ENCODE peak calls at places on chromosomes 13 and 19, in five cellular contexts. J is SK-N-SH, X is thoracic aorta, W is iPS DF 6.9, U is heart left ventricle. R is an unnamed sample. For H3K4me1, the result is how much of the 10 kb centered on the place peaks cover.

GRCh38 chr13:65725001-65725400 is 1505.1 kb downstream of the PCDH9 start:
- DNase-seq in J (no peak), X (no peak), W (no peak), U (no peak), R (no peak)

GRCh38 chr19:29129148-29129547 is 83.8 kb downstream of the UQCRFS1 start:
- DNase-seq in J (no peak), X (no peak), W (no peak), U (no peak), R (no peak)

GRCh38 chr19:1794424-1795185 is 17.5 kb downstream of the ATP8B3 start:
- DNase-seq in J (no peak), X (no peak), W (no peak), U (no peak), R (no peak)

GRCh38 chr13:28475916-28476725 is 18.8 kb downstream of the FLT1 start:
- DNase-seq in J (no peak), X (no peak), W (no peak), U (no peak), R (no peak)

GRCh38 chr13:71798723-71799122 is 68.3 kb downstream of the DACH1 start:
- DNase-seq in J (no peak), X (no peak), W (no peak), U (no peak), R (no peak)

GRCh38 chr19:1655131-1655981 is 2.9 kb upstream of the TCF3 start:
- DNase-seq in J (no peak), X (no peak), W (no peak), U (no peak), R (no peak)

GRCh38 chr13:21012211-21012610 is 49.2 kb downstream of the LATS2 start:
- DNase-seq in J (no peak), X (no peak), W (no peak), U (no peak), R (no peak)

GRCh38 chr13:80255946-80256345 is 85.0 kb downstream of the SPRY2 start:
- DNase-seq in J (no peak), X (no peak), W (no peak), U (no peak), R (no peak)

GRCh38 chr13:95540848-95541247 is 11.7 kb upstream of the CLDN10 start:
- DNase-seq in J (no peak), X (no peak), W (no peak), U (no peak), R (no peak)

GRCh38 chr13:91185294-91185863 is 162.1 kb upstream of the MIR17HG start:
- DNase-seq in J (peak), X (no peak), W (no peak), U (no peak), R (no peak)

GRCh38 chr13:36297600-36298338 is at the start of gene CCDC169:
- DNase-seq in J (peak), X (peak), W (peak), U (peak), R (peak)

GRCh38 chr13:57740719-57741118 is 109.2 kb downstream of the PCDH17 start:
- DNase-seq in J (peak), X (no peak), W (no peak), U (peak), R (peak)

GRCh38 chr13:35879111-35879510 is 252.1 kb downstream of the DCLK1 start:
- DNase-seq in J (no peak), X (no peak), W (no peak), U (no peak), R (no peak)

GRCh38 chr19:39416152-39416551 is 3.7 kb downstream of the PLEKHG2 start:
- DNase-seq in J (no peak), X (no peak), W (no peak), U (no peak), R (no peak)

GRCh38 chr13:66483712-66484111 is 746.4 kb downstream of the PCDH9 start:
- DNase-seq in J (no peak), X (no peak), W (no peak), U (no peak), R (no peak)

GRCh38 chr19:50478901-50479715 is 2.5 kb upstream of the GARIN5A start:
- DNase-seq in J (no peak), X (no peak), W (no peak), U (no peak), R (peak)

GRCh38 chr19:19305696-19306095 is 14.6 kb downstream of the SUGP1 start:
- DNase-seq in J (no peak), X (no peak), W (no peak), U (no peak), R (no peak)

GRCh38 chr13:113086991-113087922 is 18.3 kb upstream of the F7 start:
- DNase-seq in J (no peak), X (no peak), W (no peak), U (no peak), R (peak)

GRCh38 chr13:42039946-42040729 is 8.3 kb upstream of the DGKH start:
- DNase-seq in J (peak), X (peak), W (no peak), U (peak), R (peak)

GRCh38 chr13:32650705-32651311 is 64.6 kb downstream of the PDS5B start:
- DNase-seq in J (peak), X (no peak), W (peak), U (peak), R (peak)

GRCh38 chr19:1441677-1442438 is 3.7 kb downstream of the RPS15 start:
- DNase-seq in J (no peak), X (no peak), W (no peak), U (no peak), R (no peak)

GRCh38 chr13:99990045-99990977 is 8.7 kb downstream of the ZIC2 start:
- DNase-seq in J (peak), X (no peak), W (no peak), U (no peak), R (no peak)

GRCh38 chr13:113874579-113875428 is 10.9 kb upstream of the GAS6 start:
- DNase-seq in J (no peak), X (no peak), W (no peak), U (no peak), R (no peak)

GRCh38 chr19:406999-407491 is 1.9 kb downstream of the C2CD4C start:
- DNase-seq in J (peak), X (no peak), W (no peak), U (no peak), R (no peak)

GRCh38 chr13:52615817-52616216 is 26.4 kb upstream of the HNRNPA1L2 start:
- DNase-seq in J (no peak), X (no peak), W (no peak), U (no peak), R (no peak)

GRCh38 chr19:34808566-34808965 is 35.6 kb upstream of the ZNF599 start:
- DNase-seq in J (no peak), X (no peak), W (no peak), U (no peak), R (no peak)

GRCh38 chr13:51804295-51805172 is 571 bp upstream of the DHRS12 start:
- DNase-seq in J (peak), X (no peak), W (no peak), U (peak), R (no peak)

GRCh38 chr13:51331354-51331861 is 8.1 kb upstream of the SERPINE3 start:
- DNase-seq in J (no peak), X (no peak), W (no peak), U (no peak), R (no peak)

GRCh38 chr13:95256086-95256485 is 45.2 kb downstream of the ABCC4 start:
- DNase-seq in J (no peak), X (no peak), W (no peak), U (no peak), R (no peak)

GRCh38 chr13:40970803-40971202 is 48.3 kb downstream of the ELF1 start:
- DNase-seq in J (no peak), X (no peak), W (no peak), U (no peak), R (no peak)

GRCh38 chr13:40971321-40971720 is 47.8 kb downstream of the ELF1 start:
- DNase-seq in J (no peak), X (no peak), W (no peak), U (no peak), R (no peak)

GRCh38 chr13:40973409-40973808 is 45.7 kb downstream of the ELF1 start:
- DNase-seq in J (no peak), X (no peak), W (no peak), U (no peak), R (no peak)

GRCh38 chr13:40975441-40975840 is 43.7 kb downstream of the ELF1 start:
- DNase-seq in J (no peak), X (no peak), W (no peak), U (no peak), R (no peak)

GRCh38 chr13:40974460-40975407 is 44.4 kb downstream of the ELF1 start:
- DNase-seq in J (no peak), X (no peak), W (peak), U (no peak), R (peak)
- H3K4me1 ChIP-seq in J (under half), X (half or more), W (under half), U (half or more), R (under half)

GRCh38 chr19:15293751-15294505 is 38.4 kb downstream of the BRD4 start:
- DNase-seq in J (peak), X (no peak), W (no peak), U (no peak), R (peak)

GRCh38 chr19:15292140-15292539 is 40.2 kb downstream of the BRD4 start:
- DNase-seq in J (no peak), X (no peak), W (no peak), U (no peak), R (no peak)

GRCh38 chr19:15294591-15294990 is 37.7 kb downstream of the BRD4 start:
- DNase-seq in J (peak), X (no peak), W (no peak), U (peak), R (peak)

GRCh38 chr19:15291666-15292065 is 40.7 kb downstream of the BRD4 start:
- DNase-seq in J (no peak), X (no peak), W (no peak), U (no peak), R (no peak)

GRCh38 chr19:15292847-15293582 is 39.3 kb downstream of the BRD4 start:
- DNase-seq in J (no peak), X (no peak), W (no peak), U (no peak), R (no peak)
- H3K4me1 ChIP-seq in J (half or more), X (half or more), W (under half), U (half or more), R (under half)

GRCh38 chr13:98570929-98571372 is 6.0 kb downstream of the STK24 start:
- DNase-seq in J (no peak), X (no peak), W (no peak), U (no peak), R (no peak)
- H3K4me1 ChIP-seq in J (under half), X (under half), W (under half), U (half or more), R (under half)

DNA sequence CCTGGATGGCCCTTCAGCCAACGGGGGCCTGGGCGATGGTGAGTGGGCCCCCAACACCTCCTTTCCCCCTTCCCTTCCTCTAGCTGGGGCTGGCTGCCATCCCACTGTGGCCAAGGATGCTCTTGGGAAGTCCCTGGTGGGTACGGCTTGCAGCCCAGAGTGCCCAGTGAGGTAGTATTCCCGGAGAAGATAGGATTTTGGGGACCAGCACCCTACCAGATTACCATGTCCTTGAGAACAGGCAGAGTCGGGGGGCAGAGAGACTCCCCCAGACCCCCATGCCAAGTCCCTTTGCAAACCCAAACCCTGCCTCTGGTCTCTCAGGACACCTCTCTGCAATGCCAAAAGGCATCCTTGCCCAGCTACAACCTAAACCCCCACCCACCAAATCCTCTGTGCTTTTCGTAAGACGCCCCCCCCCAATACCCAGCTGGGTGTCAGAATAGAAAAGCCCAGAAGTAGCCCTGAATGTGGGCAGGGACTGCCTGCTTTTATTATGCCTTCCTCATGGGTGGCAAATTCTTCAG is 1.7 kb downstream of the HIF3A start:
- DNase-seq in J (no peak), X (no peak), W (no peak), U (no peak), R (no peak)
- H3K4me1 ChIP-seq in J (under half), X (under half), W (under half), U (half or more), R (under half)